ENCODE peak calls at places on chromosome 13, in nine cellular contexts. N is stimulated activated CD4-positive, alpha-beta T cell treated with anti-CD3 and anti-CD28 coated beads, TNF-alpha, amount 100 ng/mL, for 1 hour; R is T-helper 17 cell; C is AML-193; X is stimulated activated naive CD8-positive, alpha-beta T cell treated with anti-CD3 and anti-CD28 coated beads, Interleukin-15, Interleukin-2, amounts not matched to agents 100 U/mL and 50 U/mL, for 24 hours; P is T-helper 1 cell; L is CD4-positive, CD25-positive, alpha-beta regulatory T cell; U is Peyer's patch; V is HuH-7. I is an unnamed sample.

GRCh38 chr13:29505950-29506349 is 89.5 kb downstream of the SLC7A1 start:
- DNase-seq in V (no peak), L (no peak), C (no peak), N (no peak), P (no peak), X (no peak), R (no peak), U (no peak), I (no peak)

GRCh38 chr13:75263741-75264407 is 218.1 kb downstream of the TBC1D4 start:
- DNase-seq in R (no peak), V (no peak), U (no peak), P (no peak), N (no peak), X (no peak), L (no peak), C (no peak), I (no peak)

GRCh38 chr13:50104493-50104892 is 89.2 kb downstream of the KCNRG start:
- DNase-seq in L (no peak), R (no peak), C (no peak), V (no peak), P (no peak), N (no peak), X (no peak), U (no peak), I (no peak)

GRCh38 chr13:67069117-67069767 is 160.9 kb downstream of the PCDH9 start:
- DNase-seq in R (no peak), V (no peak), N (no peak), U (no peak), L (no peak), P (no peak), X (no peak), C (no peak), I (no peak)

GRCh38 chr13:28494861-28495585 is at the start of gene FLT1:
- DNase-seq in U (no peak), V (no peak), R (no peak), C (no peak), P (no peak), N (no peak), X (peak), L (no peak), I (no peak)

GRCh38 chr13:53112522-53112921 is 83.9 kb downstream of the OLFM4 start:
- DNase-seq in V (no peak), R (no peak), L (no peak), U (no peak), P (no peak), C (no peak), X (no peak), N (no peak), I (no peak)

GRCh38 chr13:26442541-26442940 is 114.9 kb upstream of the WASF3 start:
- DNase-seq in X (no peak), V (no peak), N (no peak), U (no peak), R (no peak), P (no peak), C (no peak), L (no peak), I (no peak)

GRCh38 chr13:79522583-79522982 is 41.6 kb downstream of the NDFIP2 start:
- DNase-seq in N (no peak), P (no peak), V (no peak), R (no peak), U (no peak), L (no peak), C (peak), X (peak), I (no peak)

GRCh38 chr13:28401303-28402056 is 93.4 kb downstream of the FLT1 start:
- DNase-seq in X (no peak), C (peak), U (no peak), R (no peak), N (no peak), P (no peak), V (no peak), L (no peak), I (no peak)

GRCh38 chr13:66344770-66345367 is 885.3 kb downstream of the PCDH9 start:
- DNase-seq in X (no peak), C (no peak), V (no peak), U (no peak), N (no peak), R (no peak), L (no peak), P (no peak), I (no peak)

GRCh38 chr13:33543631-33544030 is 258.1 kb upstream of the STARD13 start:
- DNase-seq in C (peak), L (peak), U (no peak), N (no peak), X (no peak), V (no peak), R (no peak), P (no peak), I (no peak)

GRCh38 chr13:23618341-23618740 is 48.1 kb downstream of the TNFRSF19 start:
- DNase-seq in L (no peak), N (no peak), R (no peak), U (no peak), X (no peak), C (no peak), V (no peak), P (no peak), I (no peak)

GRCh38 chr13:63088226-63088625 is 1672.6 kb upstream of the PCDH20 start:
- DNase-seq in C (no peak), P (no peak), X (no peak), L (no peak), V (no peak), N (no peak), U (no peak), R (no peak), I (no peak)

I was measured in NCI-H446.